ENCODE peak calls at places on chromosomes 4 and X, in ten cellular contexts. B is HFF-Myc, G is testis, T is glutamatergic neuron, R is kidney, C is body of pancreas, U is ovary, I is upper lobe of right lung, V is lower leg skin, O is MCF 10A. K is an unnamed sample.

GRCh38 chr4:84070293-84070692 is 428.8 kb downstream of the NKX6-1 start:
- DNase-seq in V (no peak), O (no peak), G (no peak), R (no peak), I (no peak), T (no peak), C (no peak), U (no peak), B (no peak), K (no peak)

GRCh38 chrX:8967471-8967870 is 66.5 kb downstream of the FAM9B start:
- DNase-seq in T (no peak), R (no peak), B (no peak), V (no peak), C (no peak), U (no peak), I (no peak), O (no peak), G (no peak), K (no peak)

GRCh38 chr4:72809208-72809607 is 240.2 kb upstream of the ADAMTS3 start:
- DNase-seq in V (no peak), O (peak), B (no peak), G (no peak), R (no peak), I (no peak), U (no peak), T (no peak), C (no peak), K (no peak)

GRCh38 chr4:39699676-39700409 is 1.9 kb downstream of the UBE2K start:
- DNase-seq in G (no peak), R (no peak), T (no peak), C (no peak), B (no peak), O (no peak), U (no peak), V (no peak), I (no peak), K (no peak)

GRCh38 chrX:95885074-95885473 is 799.6 kb upstream of the DIAPH2 start:
- DNase-seq in R (no peak), O (peak), U (peak), B (no peak), V (peak), G (peak), T (no peak), C (peak), I (no peak), K (peak)

GRCh38 chr4:145279122-145279960 is 99.0 kb upstream of the OTUD4 start:
- DNase-seq in G (no peak), U (no peak), O (peak), R (no peak), B (peak), T (no peak), I (no peak), V (no peak), C (no peak), K (no peak)

GRCh38 chr4:101287332-101287731 is 60.0 kb downstream of the PPP3CA start:
- DNase-seq in T (no peak), O (no peak), V (no peak), U (no peak), R (no peak), G (no peak), C (no peak), I (no peak), B (no peak), K (no peak)

GRCh38 chr4:7581477-7581876 is 146.7 kb upstream of the PSAPL1 start:
- DNase-seq in O (peak), R (no peak), T (no peak), B (peak), G (peak), U (peak), V (no peak), C (no peak), I (no peak), K (no peak)

GRCh38 chr4:39528056-39528465 is 822 bp upstream of the UGDH start:
- DNase-seq in I (no peak), R (no peak), T (no peak), G (no peak), U (no peak), V (peak), O (peak), C (no peak), B (no peak), K (no peak)

GRCh38 chr4:101279377-101279871 is 67.9 kb downstream of the PPP3CA start:
- DNase-seq in B (peak), G (peak), T (no peak), O (no peak), I (no peak), R (no peak), C (peak), U (peak), V (peak), K (no peak)

GRCh38 chr4:78922207-78922606 is 17.0 kb downstream of the PAQR3 start:
- DNase-seq in C (no peak), U (no peak), O (no peak), T (no peak), V (no peak), R (no peak), G (no peak), I (no peak), B (no peak), K (no peak)

GRCh38 chr4:185874516-185875230 is 62.7 kb upstream of the SORBS2 start:
- DNase-seq in O (peak), U (no peak), V (no peak), B (no peak), T (no peak), C (peak), G (no peak), R (no peak), I (no peak), K (no peak)

GRCh38 chr4:54527532-54527931 is 130.2 kb upstream of the KIT start:
- DNase-seq in U (no peak), R (no peak), C (no peak), G (no peak), V (no peak), T (no peak), O (no peak), B (no peak), I (no peak), K (no peak)
- TF ChIP-seq CTCF in U (no peak), R (no peak), C (no peak), G (no peak), V (no peak), T (no peak), O (no peak), B (no peak), I (no peak), K (no peak)

GRCh38 chr4:3318561-3319021 is 25.8 kb downstream of the RGS12 start:
- DNase-seq in G (no peak), T (no peak), I (peak), U (no peak), B (no peak), V (no peak), O (no peak), R (peak), C (no peak), K (no peak)
- TF ChIP-seq CTCF in G (no peak), T (no peak), I (peak), U (no peak), B (peak), V (no peak), O (no peak), R (peak), C (no peak), K (no peak)

GRCh38 chrX:105837227-105837626 is 14.9 kb downstream of the NRK start:
- DNase-seq in I (no peak), B (no peak), G (peak), V (no peak), C (peak), O (peak), T (no peak), U (peak), R (peak), K (no peak)
- TF ChIP-seq CTCF in I (no peak), B (no peak), G (no peak), V (no peak), C (no peak), O (no peak), T (no peak), U (no peak), R (no peak), K (no peak)

GRCh38 chr4:22532117-22532516 is 16.3 kb upstream of the ADGRA3 start:
- DNase-seq in I (no peak), T (no peak), G (no peak), V (no peak), C (no peak), U (no peak), B (no peak), O (no peak), R (no peak), K (no peak)

GRCh38 chr4:22534374-22534773 is 18.5 kb upstream of the ADGRA3 start:
- DNase-seq in R (no peak), B (no peak), C (no peak), I (no peak), G (no peak), V (no peak), T (no peak), O (no peak), U (no peak), K (no peak)

GRCh38 chr4:22531226-22531625 is 15.4 kb upstream of the ADGRA3 start:
- DNase-seq in C (no peak), U (no peak), V (no peak), I (no peak), B (no peak), G (no peak), R (no peak), O (no peak), T (no peak), K (no peak)

GRCh38 chr4:22532896-22533295 is 17.0 kb upstream of the ADGRA3 start:
- DNase-seq in T (no peak), I (no peak), G (no peak), V (no peak), B (no peak), U (no peak), R (no peak), C (no peak), O (peak), K (no peak)

DNA sequence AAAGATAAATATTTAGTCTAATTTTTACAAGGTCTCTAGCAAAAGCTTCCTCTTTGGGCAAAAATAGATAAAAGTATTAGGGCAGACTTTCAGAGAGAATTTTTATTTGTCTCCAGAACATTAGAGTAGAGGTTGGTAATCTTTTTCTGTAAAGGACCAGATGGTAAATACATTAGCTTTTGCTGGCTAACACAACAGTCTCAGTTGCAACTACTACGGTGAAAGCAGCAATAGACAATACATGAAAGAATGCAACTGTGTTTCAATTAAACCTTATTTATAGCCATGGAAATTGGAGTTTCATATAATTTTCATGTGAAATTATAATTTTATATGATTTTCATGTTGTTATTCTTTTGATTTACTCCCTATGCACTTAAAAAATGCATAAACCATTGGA is 15.8 kb upstream of the ADGRA3 start:
- DNase-seq in C (no peak), I (no peak), R (no peak), G (no peak), T (no peak), O (no peak), V (no peak), B (no peak), U (no peak), K (no peak)
- TF ChIP-seq CTCF in C (no peak), I (no peak), R (no peak), G (no peak), T (no peak), O (no peak), V (no peak), B (no peak), U (no peak), K (no peak)

DNA sequence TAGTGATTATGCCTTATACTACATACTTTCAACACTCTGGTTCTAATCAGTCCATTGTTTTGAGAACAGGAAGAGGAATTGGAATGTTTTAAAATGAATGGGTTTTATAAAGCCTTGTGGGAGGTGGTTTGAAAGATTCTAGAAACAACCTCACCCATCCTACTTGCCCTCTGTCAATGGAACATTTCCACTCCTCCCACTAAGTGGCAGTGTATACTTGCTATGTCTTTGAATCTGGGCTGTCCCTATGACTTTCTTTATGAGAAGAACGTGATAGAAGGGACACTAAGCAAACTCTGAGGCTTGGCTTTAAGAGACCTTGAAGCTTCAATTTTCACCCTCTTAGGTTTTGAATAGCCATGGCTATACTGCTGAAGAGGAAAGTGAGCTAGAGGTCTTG is 611.2 kb downstream of the PPP4R3C start:
- DNase-seq in B (no peak), O (peak), I (no peak), R (no peak), C (no peak), G (no peak), V (no peak), U (no peak), T (no peak), K (peak)
- TF ChIP-seq CTCF in B (no peak), O (peak), I (no peak), R (no peak), C (no peak), G (no peak), V (no peak), U (no peak), T (no peak), K (no peak)

GRCh38 chrX:71169586-71169985 is 24.9 kb downstream of the NLGN3 start:
- DNase-seq in I (no peak), T (no peak), U (no peak), O (no peak), G (no peak), C (no peak), B (no peak), V (no peak), R (no peak), K (no peak)
- TF ChIP-seq CTCF in I (no peak), T (no peak), U (no peak), O (no peak), G (no peak), C (no peak), B (no peak), V (no peak), R (no peak), K (no peak)

GRCh38 chr4:107164962-107165361 is 128.8 kb upstream of the DKK2 start:
- DNase-seq in V (no peak), R (no peak), B (no peak), U (no peak), G (no peak), C (no peak), I (no peak), O (no peak), T (no peak), K (no peak)

GRCh38 chr4:107166181-107166580 is 130.1 kb upstream of the DKK2 start:
- DNase-seq in V (no peak), O (no peak), R (no peak), C (no peak), G (no peak), T (no peak), I (no peak), B (no peak), U (no peak), K (no peak)

DNA sequence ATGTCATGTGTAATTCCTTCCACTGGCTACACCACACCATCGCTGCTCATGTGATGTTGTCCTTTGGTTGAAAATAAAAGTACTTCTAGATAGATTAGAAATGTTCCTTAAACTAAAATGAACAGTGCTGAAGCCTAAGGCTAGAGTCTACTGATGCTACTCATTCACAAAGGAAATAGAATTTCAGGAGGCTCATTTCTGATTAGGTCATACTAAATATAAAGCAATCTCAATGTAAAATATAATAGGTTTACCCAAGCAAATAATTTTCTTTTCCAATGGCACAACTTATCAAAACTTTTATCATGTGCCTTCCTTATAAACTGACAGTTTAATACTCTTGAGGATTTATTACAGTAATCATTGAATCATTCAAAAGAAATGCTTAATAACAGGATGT is 130.9 kb upstream of the DKK2 start:
- DNase-seq in C (no peak), O (no peak), B (no peak), R (no peak), T (no peak), G (no peak), V (no peak), I (no peak), U (no peak), K (no peak)
- TF ChIP-seq CTCF in C (no peak), O (no peak), B (peak), R (no peak), T (no peak), G (no peak), V (no peak), I (no peak), U (no peak), K (no peak)

GRCh38 chr4:19883841-19884240 is 367.9 kb upstream of the SLIT2 start:
- DNase-seq in V (no peak), B (no peak), G (no peak), I (no peak), T (no peak), U (no peak), O (peak), C (no peak), R (no peak), K (no peak)

GRCh38 chr4:19888587-19888986 is 363.1 kb upstream of the SLIT2 start:
- DNase-seq in R (no peak), U (no peak), I (no peak), T (no peak), G (no peak), C (no peak), O (no peak), V (no peak), B (no peak), K (no peak)
- TF ChIP-seq CTCF in R (no peak), U (no peak), I (no peak), T (no peak), G (no peak), C (no peak), O (no peak), V (no peak), B (peak), K (no peak)

GRCh38 chrX:14051416-14051815 is 21.7 kb upstream of the GEMIN8 start:
- DNase-seq in U (no peak), O (no peak), R (no peak), C (no peak), T (no peak), I (no peak), G (no peak), B (no peak), V (no peak), K (no peak)
- TF ChIP-seq CTCF in U (no peak), O (no peak), R (no peak), C (no peak), T (no peak), I (no peak), G (no peak), B (no peak), V (no peak), K (no peak)

K was measured in Calu3.